ENCODE peak calls at places on chromosomes 12 and 14, in four cellular contexts. Y is HepG2, H is K562, T is H1. G is an unnamed sample.

GRCh38 chr12:66688836-66689439 is 10.1 kb upstream of the GRIP1 start:
- DNase-seq in T (peak; percentile 70), Y (peak; percentile 65), H (peak; percentile 9), G (no peak)

GRCh38 chr14:100408350-100409015 is 85.3 kb downstream of the SLC25A47 start:
- DNase-seq in H (peak; percentile 67), Y (no peak), T (no peak), G (no peak)

GRCh38 chr12:29957835-29958234 is 174.1 kb upstream of the TMTC1 start:
- DNase-seq in H (no peak), T (no peak), Y (no peak), G (no peak)

GRCh38 chr12:114784526-114784925 is 100.6 kb upstream of the TBX3 start:
- DNase-seq in T (no peak), Y (no peak), H (no peak), G (no peak)

GRCh38 chr14:31926123-31926522 is 151.0 kb upstream of the ARHGAP5 start:
- DNase-seq in Y (peak; percentile 87), T (no peak), H (peak; percentile 29), G (no peak)

GRCh38 chr12:79527498-79527897 is 163.3 kb downstream of the PAWR start:
- DNase-seq in H (no peak), Y (peak; percentile 76), T (no peak), G (no peak)

GRCh38 chr14:63134801-63135200 is 69.4 kb upstream of the RHOJ start:
- DNase-seq in Y (no peak), T (no peak), H (peak; percentile 13), G (no peak)

GRCh38 chr12:15966426-15966825 is 55.3 kb downstream of the DERA start:
- DNase-seq in H (no peak), T (no peak), Y (no peak), G (no peak)

GRCh38 chr14:53605562-53605961 is 351.1 kb downstream of the BMP4 start:
- DNase-seq in H (no peak), T (no peak), Y (no peak), G (no peak)

GRCh38 chr12:111355181-111355925 is 13.5 kb downstream of the PHETA1 start:
- DNase-seq in T (no peak), H (no peak), Y (no peak), G (no peak)

GRCh38 chr14:102505775-102506598 is 3.6 kb downstream of the ANKRD9 start:
- DNase-seq in Y (no peak), T (no peak), H (no peak), G (no peak)

GRCh38 chr14:102506599-102506871 is 3.0 kb downstream of the ANKRD9 start:
- DNase-seq in T (no peak), Y (no peak), H (no peak), G (no peak)

GRCh38 chr14:102503576-102504224 is 5.9 kb downstream of the ANKRD9 start:
- DNase-seq in T (no peak), Y (no peak), H (peak; percentile 16), G (no peak)

GRCh38 chr14:102504302-102504950 is 5.2 kb downstream of the ANKRD9 start:
- DNase-seq in Y (no peak), T (no peak), H (peak; percentile 37), G (no peak)

DNA sequence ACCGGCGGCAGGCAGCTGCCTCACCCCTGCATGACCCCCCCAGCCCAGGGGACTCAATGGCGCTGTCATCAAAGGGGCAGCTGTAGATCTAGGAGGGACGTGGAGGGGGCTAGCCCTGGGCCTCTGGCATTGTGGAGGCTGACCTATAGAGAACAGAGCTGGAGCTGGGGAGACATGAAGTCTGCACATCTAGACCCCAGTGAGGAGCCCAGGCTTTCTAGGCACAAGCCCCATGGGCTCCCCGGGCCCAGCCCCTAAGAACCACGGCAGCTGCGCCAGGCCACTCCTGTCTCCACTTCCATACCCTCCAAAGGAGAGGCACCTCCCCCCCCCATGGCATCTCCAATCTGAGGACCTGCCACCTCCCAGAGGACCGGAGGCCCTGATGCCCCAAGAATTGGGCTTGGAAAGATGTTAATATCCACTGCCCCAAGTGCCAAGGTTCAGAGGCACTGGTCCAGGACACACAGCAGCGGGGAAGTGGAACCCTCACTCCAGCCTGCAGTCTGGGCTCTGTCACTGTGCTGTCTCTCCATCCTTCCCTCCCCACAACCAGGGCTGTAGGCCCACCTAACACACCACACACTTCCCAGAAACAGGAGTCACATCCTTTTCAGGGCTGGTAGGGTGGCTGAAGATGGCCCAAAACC is 4.5 kb downstream of the ANKRD9 start:
- DNase-seq in T (no peak), Y (no peak), H (peak; percentile 2), G (no peak)
- TF ChIP-seq HDAC6 in T (no peak), Y (no peak), H (no peak), G (no peak)

DNA sequence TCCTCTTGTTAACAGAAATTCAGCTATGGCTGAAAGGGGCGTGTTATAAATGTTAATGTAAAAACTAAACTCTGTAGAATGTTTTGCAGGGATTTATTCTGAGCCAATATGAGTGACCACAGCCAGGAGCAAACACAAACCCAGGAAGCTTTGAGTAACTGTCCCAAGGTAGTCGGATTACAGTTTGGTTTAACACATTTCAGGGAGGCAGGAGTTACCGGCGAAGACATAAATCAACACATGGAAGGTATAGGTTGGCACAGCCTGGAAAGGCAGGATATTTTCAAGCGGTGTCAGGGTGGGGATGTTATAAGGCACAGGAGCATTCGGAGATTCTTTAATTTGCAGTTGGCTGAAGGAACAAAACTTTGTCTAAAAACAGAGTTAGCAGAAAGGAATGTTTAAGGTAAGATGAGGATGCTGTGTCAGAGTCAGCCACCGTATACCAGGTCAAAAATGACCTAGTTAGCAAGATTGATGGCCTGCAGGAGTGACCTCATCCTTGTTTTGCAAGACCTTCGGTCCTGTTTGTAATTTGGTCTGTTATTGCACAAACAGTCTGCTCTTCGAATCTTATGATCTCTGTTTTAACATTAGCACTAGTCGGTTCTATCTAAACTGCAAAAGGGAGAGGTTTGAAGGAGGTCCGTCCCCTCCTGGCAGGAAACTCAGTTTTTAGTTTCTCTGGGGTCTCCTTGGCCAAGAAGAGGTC is 75.3 kb downstream of the TNFAIP2 start:
- DNase-seq in Y (peak; percentile 52), T (no peak), H (no peak), G (no peak)
- TF ChIP-seq HDAC6 in Y (no peak), T (no peak), H (no peak), G (no peak)

GRCh38 chr12:24798335-24798734 is 150.6 kb downstream of the BCAT1 start:
- DNase-seq in Y (no peak), T (no peak), H (no peak), G (peak; percentile 73)
- TF ChIP-seq HDAC6 in Y (no peak), T (no peak), H (no peak), G (no peak)

GRCh38 chr14:64659366-64659765 is 44.9 kb upstream of the PLEKHG3 start:
- DNase-seq in H (no peak), Y (no peak), T (no peak), G (no peak)
- TF ChIP-seq HDAC6 in H (no peak), Y (no peak), T (no peak), G (no peak)

DNA sequence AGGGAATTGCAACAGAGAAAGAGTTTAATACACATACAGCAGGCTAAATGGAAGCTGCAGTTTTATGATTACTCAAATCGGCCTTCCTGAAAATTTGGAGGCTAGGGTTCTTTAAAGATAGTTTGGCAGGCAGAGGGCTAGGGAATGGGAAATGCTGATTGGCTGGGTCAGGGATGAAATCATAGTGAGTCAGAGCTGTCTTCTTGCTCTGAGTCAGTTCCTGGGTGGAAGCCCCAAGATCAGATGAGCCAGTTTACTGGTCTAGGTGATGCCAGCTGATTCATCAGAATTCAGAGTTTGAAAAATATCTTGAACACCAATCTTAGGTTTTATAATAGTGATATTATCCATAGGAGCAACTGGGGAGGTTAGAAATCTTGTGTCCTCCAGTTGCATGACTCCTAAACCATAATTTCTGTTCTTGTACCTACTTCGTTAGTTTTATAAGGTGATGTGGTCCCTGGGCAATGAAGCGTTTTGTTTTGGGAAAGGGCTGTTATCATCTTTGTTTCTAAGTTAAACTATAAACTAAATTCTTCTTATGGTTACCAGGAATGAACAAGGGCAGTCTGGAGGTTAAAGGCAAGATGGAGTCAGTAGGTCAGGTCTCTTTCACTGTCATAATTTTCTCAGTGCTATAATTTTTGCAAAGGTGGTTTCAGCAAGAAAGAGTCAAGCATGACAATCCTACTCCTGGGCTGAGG is 257.8 kb upstream of the CCDC196 start:
- DNase-seq in T (no peak), H (no peak), Y (no peak), G (no peak)
- TF ChIP-seq HDAC6 in T (no peak), H (no peak), Y (no peak), G (no peak)

DNA sequence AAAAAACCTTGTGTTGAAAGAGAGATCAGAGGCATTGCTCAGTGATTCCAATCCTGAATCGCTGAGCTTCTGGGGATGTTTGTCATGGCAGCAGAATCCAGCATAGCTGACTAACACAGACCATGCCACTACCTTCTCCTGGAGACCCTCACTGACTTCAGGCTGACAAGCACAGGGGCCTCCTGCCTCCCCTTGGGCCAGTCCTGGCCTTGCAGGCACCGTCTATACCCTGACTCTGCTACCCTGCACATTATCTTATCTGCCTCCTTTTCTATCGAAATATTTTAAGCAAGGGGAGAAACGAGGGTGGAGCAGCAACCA is 139.8 kb downstream of the KIF26A start:
- DNase-seq in Y (no peak), T (peak; percentile 23), H (no peak), G (no peak)
- TF ChIP-seq HDAC6 in Y (no peak), T (no peak), H (no peak), G (no peak)

GRCh38 chr14:38762436-38762835 is 340.6 kb downstream of the SEC23A start:
- DNase-seq in T (no peak), H (no peak), Y (no peak), G (no peak)
- TF ChIP-seq HDAC6 in T (no peak), H (no peak), Y (no peak), G (no peak)